ENCODE peak calls at places on chromosomes 7 and 10, in seven cellular contexts. C, S, B, R, Z, P and G are unnamed samples.
A peak's percentile ranks its signal among the peaks of the same experiment; 100 is the strongest.

GRCh38 chr7:150620061-150620460 is 12.1 kb downstream of the GIMAP6 start:
- DNase-seq in Z (no peak), P (no peak), C (no peak), B (no peak), S (no peak), R (no peak), G (no peak)

GRCh38 chr10:78924319-78925003 is 144.3 kb upstream of the ZMIZ1 start:
- DNase-seq in C (no peak), Z (no peak), S (no peak), B (no peak), P (no peak), R (no peak), G (no peak)

GRCh38 chr10:96341219-96342182 is 17.3 kb downstream of the OPALIN start:
- DNase-seq in P (peak; percentile 24), B (no peak), S (no peak), Z (no peak), R (no peak), C (no peak), G (no peak)

GRCh38 chr10:111151595-111151994 is 74.8 kb downstream of the ADRA2A start:
- DNase-seq in B (no peak), Z (no peak), R (no peak), P (no peak), S (no peak), C (no peak), G (no peak)

GRCh38 chr7:27946351-27946750 is 206.4 kb downstream of the TAX1BP1 start:
- DNase-seq in S (no peak), P (no peak), Z (no peak), B (no peak), R (no peak), C (no peak), G (no peak)

GRCh38 chr7:6235029-6235627 is 37.3 kb downstream of the CYTH3 start:
- DNase-seq in B (no peak), S (no peak), Z (no peak), R (no peak), C (no peak), P (no peak), G (no peak)

GRCh38 chr7:157440346-157441022 is 103.7 kb downstream of the DNAJB6 start:
- DNase-seq in B (no peak), S (no peak), P (no peak), R (no peak), Z (no peak), C (no peak), G (no peak)

GRCh38 chr7:80760292-80760691 is 121.8 kb downstream of the CD36 start:
- DNase-seq in S (no peak), C (peak; percentile 55), Z (no peak), B (no peak), R (no peak), P (no peak), G (no peak)

GRCh38 chr7:127809285-127809702 is 157.3 kb downstream of the SND1 start:
- DNase-seq in C (no peak), S (no peak), R (no peak), P (no peak), Z (peak; percentile 82), B (no peak), G (no peak)

GRCh38 chr10:86244296-86244695 is 122.3 kb downstream of the GRID1 start:
- DNase-seq in S (no peak), Z (no peak), C (no peak), B (no peak), P (no peak), R (no peak), G (no peak)

GRCh38 chr10:11869211-11869610 is 46.1 kb downstream of the PROSER2 start:
- DNase-seq in B (no peak), Z (no peak), R (no peak), C (no peak), S (no peak), P (no peak), G (no peak)

GRCh38 chr7:18952846-18953245 is 164.6 kb downstream of the TWIST1 start:
- DNase-seq in Z (no peak), B (no peak), R (no peak), S (no peak), P (no peak), C (no peak), G (no peak)

GRCh38 chr7:139452948-139453672 is 30.4 kb downstream of the KLRG2 start:
- DNase-seq in P (peak; percentile 35), C (no peak), Z (peak; percentile 76), B (no peak), R (no peak), S (no peak), G (no peak)

GRCh38 chr7:159154243-159154642 is 9.6 kb upstream of the VIPR2 start:
- DNase-seq in R (no peak), S (no peak), C (no peak), B (no peak), Z (no peak), P (peak; percentile 38), G (no peak)

GRCh38 chr7:124752310-124752709 is 13.3 kb downstream of the GPR37 start:
- DNase-seq in Z (no peak), C (no peak), B (no peak), R (no peak), S (no peak), P (no peak), G (no peak)

GRCh38 chr10:99659868-99660366 is 608 bp downstream of the ENTPD7 start:
- DNase-seq in S (no peak), Z (peak; percentile 37), P (no peak), R (no peak), C (no peak), B (peak; percentile 20), G (no peak)

GRCh38 chr10:76881477-76882220 is 756.0 kb downstream of the KCNMA1 start:
- DNase-seq in Z (peak; percentile 17), S (no peak), C (no peak), R (no peak), B (no peak), P (no peak), G (no peak)

GRCh38 chr10:108490931-108491330 is 1326.4 kb upstream of the SORCS1 start:
- DNase-seq in Z (no peak), S (no peak), R (no peak), P (no peak), C (no peak), B (no peak), G (no peak)

GRCh38 chr7:131908719-131909118 is 352.3 kb upstream of the PODXL start:
- DNase-seq in R (no peak), Z (no peak), B (no peak), S (no peak), P (no peak), C (no peak), G (no peak)

GRCh38 chr10:62112325-62112724 is 156.3 kb downstream of the RTKN2 start:
- DNase-seq in Z (peak; percentile 27), P (no peak), B (no peak), C (peak; percentile 25), S (no peak), R (no peak), G (no peak)

GRCh38 chr10:69703766-69704191 is 73.7 kb downstream of the FAM241B start:
- DNase-seq in B (no peak), P (no peak), C (peak; percentile 17), S (no peak), R (no peak), Z (peak; percentile 94), G (no peak)

GRCh38 chr7:127996253-127997071 is 34.8 kb downstream of the LRRC4 start:
- DNase-seq in B (no peak), S (no peak), C (no peak), P (no peak), Z (no peak), R (no peak), G (no peak)

GRCh38 chr10:86110156-86110786 is 256.3 kb downstream of the GRID1 start:
- DNase-seq in P (peak; percentile 63), S (no peak), B (no peak), R (no peak), C (no peak), Z (no peak), G (no peak)

GRCh38 chr7:47228386-47229014 is 353.4 kb downstream of the TNS3 start:
- DNase-seq in R (no peak), Z (peak; percentile 34), B (no peak), C (peak; percentile 31), P (peak; percentile 48), S (no peak), G (no peak)

GRCh38 chr10:1942478-1942877 is 205.2 kb upstream of the ADARB2 start:
- DNase-seq in S (no peak), Z (no peak), P (no peak), C (no peak), B (no peak), R (no peak), G (no peak)

GRCh38 chr7:2195403-2196246 is 37.1 kb downstream of the MAD1L1 start:
- DNase-seq in S (no peak), B (no peak), Z (no peak), R (no peak), P (no peak), C (no peak), G (no peak)

GRCh38 chr10:27504897-27505457 is 873 bp downstream of the RAB18 start:
- DNase-seq in P (no peak), B (no peak), Z (peak; percentile 55), R (no peak), S (no peak), C (no peak), G (no peak)

GRCh38 chr10:132104062-132104461 is 38.3 kb downstream of the JAKMIP3 start:
- DNase-seq in C (no peak), P (no peak), B (peak; percentile 5), S (no peak), Z (no peak), R (no peak), G (no peak)

GRCh38 chr7:77455334-77455733 is 39.2 kb upstream of the GSAP start:
- DNase-seq in P (no peak), Z (peak; percentile 88), R (no peak), C (peak; percentile 82), B (no peak), S (peak; percentile 21), G (no peak)

GRCh38 chr10:7378602-7379403 is 32.0 kb downstream of the SFMBT2 start:
- DNase-seq in Z (no peak), C (no peak), R (no peak), S (no peak), B (no peak), P (no peak), G (no peak)

GRCh38 chr7:14751461-14751860 is 151.1 kb downstream of the DGKB start:
- DNase-seq in Z (no peak), S (no peak), C (no peak), R (no peak), B (no peak), P (no peak), G (no peak)

GRCh38 chr7:148650232-148650858 is 48.4 kb upstream of the CUL1 start:
- DNase-seq in R (no peak), P (no peak), B (no peak), S (no peak), C (no peak), Z (peak; percentile 76), G (no peak)

GRCh38 chr10:46327685-46328084 is 40.9 kb downstream of the ANTXRL start:
- DNase-seq in B (no peak), S (no peak), R (no peak), C (no peak), Z (no peak), P (no peak), G (no peak)

GRCh38 chr10:78944658-78945333 is 124.0 kb upstream of the ZMIZ1 start:
- DNase-seq in P (no peak), S (peak; percentile 47), B (no peak), R (no peak), C (no peak), Z (peak; percentile 79), G (no peak)